ENCODE peak calls at places on chromosomes 16 and 17, in four cellular contexts. X is GM19239, V is NCI-H524, D is psoas muscle. R is an unnamed sample.

GRCh38 chr16:65119905-65120341 is 1.9 kb downstream of the CDH11 start:
- DNase-seq in X (no peak), V (no peak), D (no peak), R (no peak)

GRCh38 chr17:31008374-31009035 is 37.7 kb downstream of the RNF135 start:
- DNase-seq in D (peak; percentile 68), X (peak; percentile 56), V (no peak), R (no peak)

GRCh38 chr16:78871241-78871640 is 729.3 kb downstream of the MAF start:
- DNase-seq in D (no peak), X (no peak), V (no peak), R (no peak)

GRCh38 chr17:50908860-50909764 is 43.0 kb upstream of the TOB1 start:
- DNase-seq in V (no peak), X (no peak), D (peak; percentile 72), R (no peak)

GRCh38 chr16:1863681-1864460 is 8.1 kb downstream of the MEIOB start:
- DNase-seq in V (no peak), X (no peak), D (no peak), R (no peak)

GRCh38 chr17:5931611-5932010 is 138.6 kb upstream of the WSCD1 start:
- DNase-seq in X (no peak), V (no peak), D (no peak), R (no peak)

GRCh38 chr17:50638851-50639767 is 4.4 kb downstream of the ABCC3 start:
- DNase-seq in D (peak; percentile 88), X (no peak), V (no peak), R (peak; percentile 44)

GRCh38 chr17:61378658-61379456 is 20.8 kb upstream of the TBX2 start:
- DNase-seq in V (no peak), X (no peak), D (no peak), R (no peak)

GRCh38 chr16:20849587-20850390 is 43.5 kb downstream of the REXO5 start:
- DNase-seq in X (no peak), D (peak; percentile 82), V (peak; percentile 39), R (peak; percentile 21)

GRCh38 chr17:57589151-57590034 is 155.7 kb downstream of the CCDC182 start:
- DNase-seq in V (no peak), X (no peak), D (no peak), R (no peak)

R was measured in DMS 273 treated with DMSO at 0.1 percent for 48 hours.